ENCODE peak calls at places on chromosomes 13 and 19, in seven cellular contexts. One of them, this sample, is unnamed.

GRCh38 chr13:109730832-109731335 is 55.5 kb downstream of the IRS2 start:
- DNase-seq in endodermal cell: no peak
- DNase-seq in IMR-90: no peak
- DNase-seq in lower lobe of right lung: no peak
- DNase-seq in mesendoderm: no peak
- DNase-seq in neural progenitor cell: no peak
- DNase-seq in colonic mucosa: no peak
- DNase-seq in this sample: no peak

GRCh38 chr19:35140898-35141626 is 2.0 kb upstream of the FXYD7 start:
- DNase-seq in neural progenitor cell: peak; percentile 96
- DNase-seq in IMR-90: peak; percentile 86
- DNase-seq in mesendoderm: peak; percentile 95
- DNase-seq in colonic mucosa: peak; percentile 98
- DNase-seq in lower lobe of right lung: peak; percentile 96
- DNase-seq in endodermal cell: peak; percentile 100
- DNase-seq in this sample: peak; percentile 100

GRCh38 chr19:38394488-38394887 is 6.0 kb downstream of the SPRED3 start:
- DNase-seq in endodermal cell: peak; percentile 98
- DNase-seq in lower lobe of right lung: no peak
- DNase-seq in mesendoderm: peak; percentile 95
- DNase-seq in neural progenitor cell: peak; percentile 86
- DNase-seq in IMR-90: no peak
- DNase-seq in colonic mucosa: no peak
- DNase-seq in this sample: peak; percentile 98

GRCh38 chr19:10294368-10294697 is 4.6 kb downstream of the ICAM5 start:
- DNase-seq in IMR-90: no peak
- DNase-seq in endodermal cell: peak; percentile 88
- DNase-seq in neural progenitor cell: peak; percentile 72
- DNase-seq in mesendoderm: peak; percentile 40
- DNase-seq in lower lobe of right lung: no peak
- DNase-seq in colonic mucosa: no peak
- DNase-seq in this sample: peak; percentile 89

GRCh38 chr13:51292000-51292550 is 47.4 kb upstream of the SERPINE3 start:
- DNase-seq in lower lobe of right lung: no peak
- DNase-seq in colonic mucosa: no peak
- DNase-seq in endodermal cell: no peak
- DNase-seq in neural progenitor cell: no peak
- DNase-seq in IMR-90: peak; percentile 62
- DNase-seq in mesendoderm: no peak
- DNase-seq in this sample: no peak

GRCh38 chr13:21901772-21902708 is 231.2 kb downstream of the FGF9 start:
- DNase-seq in mesendoderm: no peak
- DNase-seq in colonic mucosa: no peak
- DNase-seq in endodermal cell: no peak
- DNase-seq in neural progenitor cell: no peak
- DNase-seq in lower lobe of right lung: no peak
- DNase-seq in IMR-90: peak; percentile 4
- DNase-seq in this sample: no peak

GRCh38 chr19:18090545-18091216 is 3.9 kb upstream of the IL12RB1 start:
- DNase-seq in neural progenitor cell: no peak
- DNase-seq in endodermal cell: no peak
- DNase-seq in mesendoderm: no peak
- DNase-seq in IMR-90: peak; percentile 28
- DNase-seq in colonic mucosa: no peak
- DNase-seq in lower lobe of right lung: no peak
- DNase-seq in this sample: peak; percentile 21

GRCh38 chr19:17560205-17560595 is 4.8 kb downstream of the COLGALT1 start:
- DNase-seq in IMR-90: peak; percentile 93
- DNase-seq in lower lobe of right lung: peak; percentile 84
- DNase-seq in colonic mucosa: no peak
- DNase-seq in neural progenitor cell: no peak
- DNase-seq in mesendoderm: no peak
- DNase-seq in endodermal cell: no peak
- DNase-seq in this sample: no peak

GRCh38 chr19:2607712-2608601 is 94.5 kb downstream of the GNG7 start:
- DNase-seq in lower lobe of right lung: peak; percentile 50
- DNase-seq in IMR-90: no peak
- DNase-seq in neural progenitor cell: no peak
- DNase-seq in endodermal cell: no peak
- DNase-seq in colonic mucosa: no peak
- DNase-seq in mesendoderm: no peak
- DNase-seq in this sample: peak; percentile 51
- H3K4me3 ChIP-seq in lower lobe of right lung: no peak overlapping the region
- H3K4me3 ChIP-seq in IMR-90: no peak overlapping the region
- H3K4me3 ChIP-seq in neural progenitor cell: no peak overlapping the region
- H3K4me3 ChIP-seq in endodermal cell: no peak overlapping the region
- H3K4me3 ChIP-seq in colonic mucosa: no peak overlapping the region
- H3K4me3 ChIP-seq in mesendoderm: no peak overlapping the region
- H3K4me3 ChIP-seq in this sample: no peak overlapping the region

DNA sequence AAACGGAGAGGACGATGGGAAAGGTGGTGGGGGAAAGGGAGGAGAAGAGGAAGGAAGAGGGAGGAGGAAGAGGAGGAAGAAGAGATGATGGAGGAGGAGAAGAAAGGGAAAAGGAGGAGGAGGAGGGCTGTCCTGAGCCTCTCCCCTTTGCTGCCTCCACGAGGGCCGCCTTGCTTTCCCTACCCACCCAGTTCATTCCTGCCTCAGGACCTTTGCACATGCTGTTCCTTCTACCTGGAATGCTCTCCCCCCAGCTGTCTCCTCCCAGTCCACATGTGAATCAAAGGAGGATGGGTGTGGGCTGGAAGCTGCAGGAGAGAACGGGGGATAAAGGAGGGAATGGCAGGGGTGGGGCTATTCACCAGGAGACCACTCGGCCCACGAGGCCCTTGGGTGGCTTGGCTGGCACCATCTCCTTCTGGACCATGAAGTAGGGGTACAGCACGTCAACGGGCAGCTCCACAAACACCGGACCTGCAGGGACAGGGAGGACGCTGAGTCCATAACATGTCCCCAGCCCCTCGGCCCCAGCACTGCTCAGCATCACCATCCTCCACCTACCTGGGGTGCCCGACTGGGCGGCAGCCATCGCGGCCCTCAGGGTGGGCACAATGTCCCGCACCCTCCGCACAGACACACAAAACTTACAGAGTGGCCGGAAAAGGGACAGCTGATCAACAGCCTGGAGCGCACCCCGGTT is 15.3 kb downstream of the SYDE1 start:
- DNase-seq in colonic mucosa: no peak
- DNase-seq in neural progenitor cell: no peak
- DNase-seq in lower lobe of right lung: no peak
- DNase-seq in mesendoderm: no peak
- DNase-seq in endodermal cell: no peak
- DNase-seq in IMR-90: no peak
- DNase-seq in this sample: peak; percentile 28
- H3K36me3 ChIP-seq in colonic mucosa: peaks cover 25% of the 10 kb centered on the region
- H3K36me3 ChIP-seq in neural progenitor cell: no peaks in the 10 kb centered on the region
- H3K36me3 ChIP-seq in lower lobe of right lung: peaks cover 50% of the 10 kb centered on the region
- H3K36me3 ChIP-seq in mesendoderm: peaks cover 3% of the 10 kb centered on the region
- H3K36me3 ChIP-seq in endodermal cell: peaks cover 41% of the 10 kb centered on the region
- H3K36me3 ChIP-seq in IMR-90: peaks cover 41% of the 10 kb centered on the region
- H3K36me3 ChIP-seq in this sample: peaks cover 26% of the 10 kb centered on the region

GRCh38 chr19:46603195-46603637 is 2.1 kb downstream of the CALM3 start:
- DNase-seq in IMR-90: no peak
- DNase-seq in endodermal cell: peak; percentile 61
- DNase-seq in mesendoderm: peak; percentile 38
- DNase-seq in lower lobe of right lung: peak; percentile 39
- DNase-seq in colonic mucosa: peak; percentile 85
- DNase-seq in neural progenitor cell: no peak
- DNase-seq in this sample: peak; percentile 51
- H3K4me3 ChIP-seq in IMR-90: peak overlapping the region; percentile 87
- H3K4me3 ChIP-seq in endodermal cell: peak overlapping the region; percentile 99
- H3K4me3 ChIP-seq in mesendoderm: peak overlapping the region; percentile 99
- H3K4me3 ChIP-seq in lower lobe of right lung: peak overlapping the region; percentile 100
- H3K4me3 ChIP-seq in colonic mucosa: peak overlapping the region; percentile 98
- H3K4me3 ChIP-seq in neural progenitor cell: peak overlapping the region; percentile 100
- H3K4me3 ChIP-seq in this sample: no peak overlapping the region

DNA sequence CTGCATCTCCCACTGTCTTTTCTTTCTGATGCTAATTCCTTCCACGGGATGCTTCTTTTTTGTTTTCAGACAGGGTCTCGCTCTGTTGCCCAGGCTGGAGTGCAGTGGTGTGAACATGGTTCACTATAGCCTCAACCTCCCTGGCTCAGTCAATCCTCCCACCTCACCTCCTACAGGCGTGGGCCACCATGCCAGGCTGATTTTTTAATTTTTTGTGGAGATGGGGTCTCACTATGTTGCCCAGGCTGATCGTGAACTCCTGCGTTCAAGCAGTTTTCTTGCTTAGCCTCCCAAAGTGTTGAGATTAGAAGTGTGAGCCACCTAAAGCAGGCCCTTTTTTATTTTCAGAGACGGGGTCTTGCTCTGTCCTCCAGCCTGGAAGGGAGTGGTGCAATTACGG is 4.8 kb downstream of the GYS1 start:
- DNase-seq in colonic mucosa: no peak
- DNase-seq in IMR-90: no peak
- DNase-seq in lower lobe of right lung: no peak
- DNase-seq in mesendoderm: no peak
- DNase-seq in endodermal cell: no peak
- DNase-seq in neural progenitor cell: no peak
- DNase-seq in this sample: no peak
- H3K36me3 ChIP-seq in colonic mucosa: no peaks in the 10 kb centered on the region
- H3K36me3 ChIP-seq in IMR-90: peaks cover 47% of the 10 kb centered on the region
- H3K36me3 ChIP-seq in lower lobe of right lung: peaks cover 63% of the 10 kb centered on the region
- H3K36me3 ChIP-seq in mesendoderm: peaks cover 3% of the 10 kb centered on the region
- H3K36me3 ChIP-seq in endodermal cell: peaks cover 45% of the 10 kb centered on the region
- H3K36me3 ChIP-seq in neural progenitor cell: no peaks in the 10 kb centered on the region
- H3K36me3 ChIP-seq in this sample: peaks cover 10% of the 10 kb centered on the region